ENCODE peak calls at places on chromosomes 2 and 18, in six cellular contexts. One of them, this sample, is unnamed.

GRCh38 chr2:241817126-241817820 is 8.3 kb downstream of the NEU4 start:
- DNase-seq in H1: no peak
- DNase-seq in mesenchymal stem cell: no peak
- DNase-seq in H9: peak; percentile 37
- DNase-seq in neuronal stem cell: no peak
- DNase-seq in IMR-90: no peak
- DNase-seq in this sample: no peak

GRCh38 chr2:149423633-149424032 is 93.2 kb downstream of the LYPD6 start:
- DNase-seq in IMR-90: no peak
- DNase-seq in H1: no peak
- DNase-seq in H9: no peak
- DNase-seq in neuronal stem cell: no peak
- DNase-seq in mesenchymal stem cell: no peak
- DNase-seq in this sample: no peak

GRCh38 chr18:11065061-11065460 is 84.3 kb downstream of the PIEZO2 start:
- DNase-seq in H9: no peak
- DNase-seq in mesenchymal stem cell: no peak
- DNase-seq in neuronal stem cell: no peak
- DNase-seq in IMR-90: no peak
- DNase-seq in H1: no peak
- DNase-seq in this sample: no peak

GRCh38 chr2:232545511-232546375 is 4.6 kb downstream of the TIGD1 start:
- DNase-seq in H1: peak; percentile 30
- DNase-seq in IMR-90: no peak
- DNase-seq in H9: no peak
- DNase-seq in mesenchymal stem cell: no peak
- DNase-seq in neuronal stem cell: no peak
- DNase-seq in this sample: no peak

GRCh38 chr2:134758632-134759031 is 39.8 kb upstream of the TMEM163 start:
- DNase-seq in H1: no peak
- DNase-seq in IMR-90: no peak
- DNase-seq in H9: no peak
- DNase-seq in neuronal stem cell: no peak
- DNase-seq in mesenchymal stem cell: no peak
- DNase-seq in this sample: no peak

GRCh38 chr18:33440011-33440383 is 524 bp downstream of the CCDC178 start:
- DNase-seq in mesenchymal stem cell: peak; percentile 84
- DNase-seq in IMR-90: peak; percentile 60
- DNase-seq in H1: no peak
- DNase-seq in H9: peak; percentile 72
- DNase-seq in neuronal stem cell: peak; percentile 48
- DNase-seq in this sample: peak; percentile 68

GRCh38 chr2:127560929-127561275 is 25.4 kb downstream of the MYO7B start:
- DNase-seq in mesenchymal stem cell: peak; percentile 21
- DNase-seq in H1: no peak
- DNase-seq in neuronal stem cell: no peak
- DNase-seq in IMR-90: peak; percentile 4
- DNase-seq in H9: no peak
- DNase-seq in this sample: no peak

GRCh38 chr2:38720613-38721241 is 30.4 kb downstream of the SRSF7 start:
- DNase-seq in mesenchymal stem cell: no peak
- DNase-seq in IMR-90: peak; percentile 98
- DNase-seq in H1: no peak
- DNase-seq in H9: no peak
- DNase-seq in neuronal stem cell: no peak
- DNase-seq in this sample: peak; percentile 54

GRCh38 chr18:72830109-72830508 is 37.7 kb downstream of the NETO1 start:
- DNase-seq in H9: peak; percentile 67
- DNase-seq in H1: peak; percentile 76
- DNase-seq in neuronal stem cell: peak; percentile 41
- DNase-seq in mesenchymal stem cell: peak; percentile 5
- DNase-seq in IMR-90: no peak
- DNase-seq in this sample: peak; percentile 63

GRCh38 chr2:32532341-32532740 is 95.5 kb upstream of the TTC27 start:
- DNase-seq in neuronal stem cell: no peak
- DNase-seq in H9: no peak
- DNase-seq in H1: no peak
- DNase-seq in IMR-90: no peak
- DNase-seq in mesenchymal stem cell: no peak
- DNase-seq in this sample: peak; percentile 21

GRCh38 chr2:137190411-137191190 is 425.3 kb downstream of the THSD7B start:
- DNase-seq in neuronal stem cell: no peak
- DNase-seq in mesenchymal stem cell: no peak
- DNase-seq in H1: no peak
- DNase-seq in H9: no peak
- DNase-seq in IMR-90: no peak
- DNase-seq in this sample: no peak

GRCh38 chr2:191145769-191146471 is 4.9 kb downstream of the STAT4 start:
- DNase-seq in mesenchymal stem cell: no peak
- DNase-seq in H1: no peak
- DNase-seq in IMR-90: no peak
- DNase-seq in neuronal stem cell: no peak
- DNase-seq in H9: no peak
- DNase-seq in this sample: no peak

GRCh38 chr2:131016826-131017596 is 76.2 kb downstream of the FAM168B start:
- DNase-seq in H9: no peak
- DNase-seq in neuronal stem cell: no peak
- DNase-seq in IMR-90: peak; percentile 72
- DNase-seq in mesenchymal stem cell: no peak
- DNase-seq in H1: no peak
- DNase-seq in this sample: no peak

GRCh38 chr2:30434708-30435107 is 12.3 kb upstream of the LCLAT1 start:
- DNase-seq in H1: no peak
- DNase-seq in H9: no peak
- DNase-seq in mesenchymal stem cell: no peak
- DNase-seq in neuronal stem cell: no peak
- DNase-seq in IMR-90: no peak
- DNase-seq in this sample: no peak

GRCh38 chr2:170821631-170822291 is 5.1 kb downstream of the GAD1 start:
- DNase-seq in H9: no peak
- DNase-seq in mesenchymal stem cell: no peak
- DNase-seq in H1: peak; percentile 50
- DNase-seq in IMR-90: no peak
- DNase-seq in neuronal stem cell: no peak
- DNase-seq in this sample: peak; percentile 46

GRCh38 chr2:241285596-241285995 is 29.9 kb downstream of the HDLBP start:
- DNase-seq in neuronal stem cell: no peak
- DNase-seq in mesenchymal stem cell: no peak
- DNase-seq in IMR-90: no peak
- DNase-seq in H9: no peak
- DNase-seq in H1: no peak
- DNase-seq in this sample: no peak

GRCh38 chr2:152098033-152098797 is 629 bp downstream of the CACNB4 start:
- DNase-seq in H9: peak; percentile 59
- DNase-seq in neuronal stem cell: peak; percentile 27
- DNase-seq in mesenchymal stem cell: no peak
- DNase-seq in IMR-90: no peak
- DNase-seq in H1: peak; percentile 71
- DNase-seq in this sample: peak; percentile 23

GRCh38 chr2:234146087-234146826 is 95.8 kb downstream of the SPP2 start:
- DNase-seq in IMR-90: peak; percentile 86
- DNase-seq in mesenchymal stem cell: peak; percentile 83
- DNase-seq in neuronal stem cell: no peak
- DNase-seq in H9: no peak
- DNase-seq in H1: no peak
- DNase-seq in this sample: no peak

GRCh38 chr2:128422571-128422970 is 103.9 kb upstream of the HS6ST1 start:
- DNase-seq in H9: peak; percentile 4
- DNase-seq in H1: no peak
- DNase-seq in IMR-90: peak; percentile 88
- DNase-seq in mesenchymal stem cell: peak; percentile 44
- DNase-seq in neuronal stem cell: no peak
- DNase-seq in this sample: no peak

GRCh38 chr2:136310005-136310495 is 192.1 kb upstream of the CXCR4 start:
- DNase-seq in neuronal stem cell: no peak
- DNase-seq in H9: no peak
- DNase-seq in mesenchymal stem cell: no peak
- DNase-seq in H1: no peak
- DNase-seq in IMR-90: no peak
- DNase-seq in this sample: no peak

GRCh38 chr2:222613715-222614331 is 42.1 kb downstream of the FARSB start:
- DNase-seq in H1: no peak
- DNase-seq in mesenchymal stem cell: peak; percentile 68
- DNase-seq in H9: peak; percentile 31
- DNase-seq in IMR-90: peak; percentile 66
- DNase-seq in neuronal stem cell: peak; percentile 42
- DNase-seq in this sample: peak; percentile 76

GRCh38 chr2:145158051-145158586 is 638.2 kb upstream of the ZEB2 start:
- DNase-seq in neuronal stem cell: no peak
- DNase-seq in IMR-90: peak; percentile 95
- DNase-seq in H9: no peak
- DNase-seq in H1: no peak
- DNase-seq in mesenchymal stem cell: peak; percentile 96
- DNase-seq in this sample: peak; percentile 3

GRCh38 chr2:217568289-217568985 is 434.4 kb downstream of the TNS1 start:
- DNase-seq in mesenchymal stem cell: peak; percentile 73
- DNase-seq in neuronal stem cell: no peak
- DNase-seq in IMR-90: peak; percentile 45
- DNase-seq in H1: no peak
- DNase-seq in H9: no peak
- DNase-seq in this sample: no peak

DNA sequence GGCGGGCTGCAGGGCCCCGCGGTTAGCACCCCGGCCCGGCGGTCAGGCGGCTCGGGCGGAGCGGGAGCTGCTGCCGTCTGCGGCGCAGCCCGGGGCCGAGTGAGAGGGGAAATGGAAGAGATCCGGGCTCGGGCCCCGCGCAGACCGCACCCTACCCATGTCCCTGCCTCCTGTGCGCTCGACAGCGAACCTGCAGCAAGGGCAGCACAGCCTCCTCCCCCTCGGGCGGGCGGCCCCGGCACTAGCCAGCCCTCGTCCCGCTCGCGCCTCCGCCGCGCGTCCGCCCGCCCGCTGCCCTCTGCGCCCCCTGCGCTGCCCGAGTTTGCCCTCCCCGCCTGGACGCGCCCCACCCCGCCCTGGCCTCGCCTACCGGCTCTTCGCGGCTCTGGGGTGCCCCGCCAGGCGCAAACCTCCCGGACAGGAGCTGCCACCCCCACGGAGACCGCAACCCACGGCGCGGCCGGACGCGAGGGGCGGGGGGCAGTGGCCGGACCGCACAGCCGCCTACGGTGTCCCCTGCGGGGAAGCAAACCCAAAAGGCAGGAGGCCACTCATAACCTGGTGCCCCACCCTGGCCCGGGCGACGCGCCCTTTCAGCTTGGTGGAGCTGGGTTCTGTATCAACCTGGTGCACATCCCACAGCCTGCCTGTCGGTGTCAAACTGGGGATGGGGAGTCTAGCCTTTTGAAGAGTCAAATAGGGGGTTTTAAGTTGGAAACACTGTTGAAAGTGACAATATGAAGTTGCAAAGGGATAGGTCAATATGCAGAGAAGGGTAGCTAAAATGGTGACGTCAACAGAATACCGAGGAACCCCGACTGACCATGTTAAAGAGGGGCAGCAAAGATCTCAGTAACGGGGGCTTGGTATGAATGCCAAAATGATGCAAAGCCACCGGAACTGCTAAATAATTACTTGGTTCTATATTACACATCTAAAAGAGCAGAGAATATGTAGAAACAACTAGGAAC is at the start of gene IHH:
- DNase-seq in H9: peak; percentile 56
- DNase-seq in H1: peak; percentile 74
- DNase-seq in IMR-90: no peak
- DNase-seq in mesenchymal stem cell: no peak
- DNase-seq in neuronal stem cell: no peak
- DNase-seq in this sample: peak; percentile 40
- H2BK15ac ChIP-seq in H9: no peak within 1 kb of the TSS
- H2BK15ac ChIP-seq in H1: no peak within 1 kb of the TSS
- H2BK15ac ChIP-seq in IMR-90: no peak within 1 kb of the TSS
- H2BK15ac ChIP-seq in mesenchymal stem cell: no peak within 1 kb of the TSS
- H2BK15ac ChIP-seq in neuronal stem cell: no peak within 1 kb of the TSS
- H2BK15ac ChIP-seq in this sample: no peak within 1 kb of the TSS

GRCh38 chr18:3824101-3824500 is 374.1 kb downstream of the TGIF1 start:
- DNase-seq in H1: no peak
- DNase-seq in H9: no peak
- DNase-seq in mesenchymal stem cell: no peak
- DNase-seq in neuronal stem cell: no peak
- DNase-seq in IMR-90: no peak
- DNase-seq in this sample: no peak
- H2BK15ac ChIP-seq in H1: no peak overlapping the region
- H2BK15ac ChIP-seq in H9: no peak overlapping the region
- H2BK15ac ChIP-seq in mesenchymal stem cell: no peak overlapping the region
- H2BK15ac ChIP-seq in neuronal stem cell: no peak overlapping the region
- H2BK15ac ChIP-seq in IMR-90: no peak overlapping the region
- H2BK15ac ChIP-seq in this sample: no peak overlapping the region

GRCh38 chr18:59810740-59811520 is 88.9 kb upstream of the PMAIP1 start:
- DNase-seq in IMR-90: no peak
- DNase-seq in H1: no peak
- DNase-seq in neuronal stem cell: no peak
- DNase-seq in mesenchymal stem cell: no peak
- DNase-seq in H9: no peak
- DNase-seq in this sample: no peak
- H2BK15ac ChIP-seq in IMR-90: no peak overlapping the region
- H2BK15ac ChIP-seq in H1: no peak overlapping the region
- H2BK15ac ChIP-seq in neuronal stem cell: no peak overlapping the region
- H2BK15ac ChIP-seq in mesenchymal stem cell: no peak overlapping the region
- H2BK15ac ChIP-seq in H9: no peak overlapping the region
- H2BK15ac ChIP-seq in this sample: no peak overlapping the region

GRCh38 chr2:121695179-121695451 is 41.6 kb downstream of the NIFK start:
- DNase-seq in IMR-90: no peak
- DNase-seq in neuronal stem cell: no peak
- DNase-seq in mesenchymal stem cell: no peak
- DNase-seq in H1: no peak
- DNase-seq in H9: no peak
- DNase-seq in this sample: no peak

GRCh38 chr2:121698318-121698930 is 38.3 kb downstream of the NIFK start:
- DNase-seq in IMR-90: no peak
- DNase-seq in H1: no peak
- DNase-seq in neuronal stem cell: no peak
- DNase-seq in mesenchymal stem cell: no peak
- DNase-seq in H9: no peak
- DNase-seq in this sample: no peak

GRCh38 chr2:121696410-121696930 is 40.2 kb downstream of the NIFK start:
- DNase-seq in neuronal stem cell: no peak
- DNase-seq in H9: no peak
- DNase-seq in mesenchymal stem cell: no peak
- DNase-seq in H1: no peak
- DNase-seq in IMR-90: no peak
- DNase-seq in this sample: peak; percentile 33

GRCh38 chr2:121699421-121700328 is 37.0 kb downstream of the NIFK start:
- DNase-seq in IMR-90: peak; percentile 84
- DNase-seq in neuronal stem cell: no peak
- DNase-seq in H1: no peak
- DNase-seq in mesenchymal stem cell: peak; percentile 84
- DNase-seq in H9: no peak
- DNase-seq in this sample: peak; percentile 81

DNA sequence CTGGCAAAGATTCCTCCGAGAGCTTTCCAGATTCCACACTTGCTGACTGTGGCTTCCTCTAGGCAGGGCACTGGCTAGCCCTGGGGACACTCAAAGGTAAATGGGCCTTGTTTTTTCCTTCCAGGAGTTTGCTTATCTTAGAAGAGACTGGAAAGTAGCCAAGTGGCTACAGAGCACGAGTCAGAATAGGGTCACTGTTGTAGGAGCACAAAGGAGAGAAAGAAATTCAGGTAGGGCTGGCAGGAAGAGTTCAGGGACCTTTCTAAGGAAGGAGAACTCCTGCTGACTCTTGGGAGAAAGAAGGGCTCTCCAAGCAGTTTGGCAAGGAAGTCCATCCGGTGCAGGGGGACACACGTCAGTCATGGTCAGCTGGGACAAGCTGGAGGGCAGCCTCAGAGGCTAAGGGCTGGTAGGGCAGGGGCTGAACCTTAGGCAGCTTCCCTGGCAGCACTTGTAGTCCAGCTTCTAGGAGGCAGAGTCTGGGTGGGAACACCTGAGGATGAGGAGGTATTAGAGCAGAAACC is 39.5 kb downstream of the NIFK start:
- DNase-seq in H9: no peak
- DNase-seq in neuronal stem cell: no peak
- DNase-seq in mesenchymal stem cell: no peak
- DNase-seq in IMR-90: no peak
- DNase-seq in H1: no peak
- DNase-seq in this sample: no peak
- H2BK15ac ChIP-seq in H9: no peak overlapping the region
- H2BK15ac ChIP-seq in neuronal stem cell: no peak overlapping the region
- H2BK15ac ChIP-seq in mesenchymal stem cell: peak overlapping the region; percentile 30
- H2BK15ac ChIP-seq in IMR-90: no peak overlapping the region
- H2BK15ac ChIP-seq in H1: no peak overlapping the region
- H2BK15ac ChIP-seq in this sample: no peak overlapping the region